ENCODE peak calls at places on chromosome 10, in four cellular contexts. R is A172, G is spleen, A is fibroblast of lung. U is an unnamed sample.

GRCh38 chr10:50605280-50606270 is 18.2 kb downstream of the SGMS1 start:
- DNase-seq in R (peak; percentile 91), A (peak; percentile 95), G (no peak), U (peak; percentile 25)

GRCh38 chr10:43292745-43293676 is 26.1 kb upstream of the RASGEF1A start:
- DNase-seq in G (no peak), A (peak; percentile 56), R (peak; percentile 54), U (peak; percentile 22)

GRCh38 chr10:66180651-66181318 is 745.1 kb upstream of the LRRTM3 start:
- DNase-seq in R (peak; percentile 68), G (no peak), A (peak; percentile 77), U (peak; percentile 19)

GRCh38 chr10:17425584-17426262 is 28.7 kb downstream of the ST8SIA6 start:
- DNase-seq in G (peak; percentile 80), R (no peak), A (no peak), U (no peak)

GRCh38 chr10:118669020-118669766 is 73.7 kb upstream of the PRLHR start:
- DNase-seq in A (peak; percentile 62), R (no peak), G (no peak), U (no peak)

GRCh38 chr10:75115137-75115536 is 3.7 kb downstream of the SAMD8 start:
- DNase-seq in G (no peak), R (no peak), A (peak; percentile 66), U (no peak)

GRCh38 chr10:130862626-130863025 is 448.9 kb downstream of the TCERG1L start:
- DNase-seq in R (no peak), A (no peak), G (no peak), U (no peak)

GRCh38 chr10:117535045-117535751 is 7.3 kb upstream of the EMX2 start:
- DNase-seq in R (no peak), G (no peak), A (no peak), U (no peak)

GRCh38 chr10:30491204-30491603 is 57.2 kb downstream of the MAP3K8 start:
- DNase-seq in A (peak; percentile 91), R (no peak), G (no peak), U (no peak)

GRCh38 chr10:29496341-29497162 is 138.2 kb downstream of the SVIL start:
- DNase-seq in R (peak; percentile 68), G (peak; percentile 90), A (peak; percentile 62), U (peak; percentile 30)

GRCh38 chr10:23351914-23352313 is 7.3 kb upstream of the C10orf67 start:
- DNase-seq in A (peak; percentile 83), G (no peak), R (peak; percentile 26), U (no peak)

GRCh38 chr10:104328916-104329710 is 9.2 kb downstream of the ITPRIP start:
- DNase-seq in G (peak; percentile 92), R (peak; percentile 99), A (peak; percentile 94), U (peak; percentile 36)

GRCh38 chr10:100993986-100994708 is 5.5 kb upstream of the LZTS2 start:
- DNase-seq in A (peak; percentile 55), G (no peak), R (peak; percentile 33), U (no peak)

GRCh38 chr10:11509036-11509435 is 102.4 kb downstream of the USP6NL start:
- DNase-seq in R (no peak), G (no peak), A (no peak), U (no peak)

GRCh38 chr10:5434017-5434753 is 21.8 kb downstream of the NET1 start:
- DNase-seq in A (peak; percentile 82), G (no peak), R (peak; percentile 55), U (peak; percentile 54)

GRCh38 chr10:121409466-121410104 is 188.7 kb downstream of the FGFR2 start:
- DNase-seq in R (no peak), G (no peak), A (no peak), U (no peak)

GRCh38 chr10:29324220-29324831 is 35.5 kb downstream of the LYZL1 start:
- DNase-seq in G (no peak), R (no peak), A (no peak), U (no peak)

GRCh38 chr10:132229096-132229495 is 42.3 kb downstream of the DPYSL4 start:
- DNase-seq in R (no peak), G (no peak), A (no peak), U (no peak)

GRCh38 chr10:13349776-13350274 is 1.7 kb upstream of the SEPHS1 start:
- DNase-seq in R (peak; percentile 70), G (peak; percentile 85), A (peak; percentile 48), U (no peak)

GRCh38 chr10:92801978-92802872 is 46.1 kb upstream of the EXOC6 start:
- DNase-seq in R (no peak), G (no peak), A (no peak), U (no peak)

GRCh38 chr10:7720478-7720877 is 17.4 kb downstream of the ITIH2 start:
- DNase-seq in R (no peak), A (no peak), G (no peak), U (no peak)

GRCh38 chr10:114856544-114857287 is 35.1 kb downstream of the FHIP2A start:
- DNase-seq in G (no peak), A (peak; percentile 65), R (peak; percentile 85), U (no peak)

GRCh38 chr10:96988421-96988820 is 156.3 kb downstream of the LCOR start:
- DNase-seq in G (no peak), A (no peak), R (no peak), U (no peak)

GRCh38 chr10:129728905-129729540 is 235.1 kb downstream of the EBF3 start:
- DNase-seq in G (peak; percentile 55), R (no peak), A (no peak), U (no peak)

U was measured in NCI-H1092 treated with DMSO at 0.1 percent for 48 hours.